ENCODE peak calls at places on chromosomes 3 and 15, in five cellular contexts. U is tibial nerve, G is ovary, V is sigmoid colon, H is A549. F is an unnamed sample.

GRCh38 chr15:51030649-51031316 is 63.9 kb downstream of the TNFAIP8L3 start:
- DNase-seq in H (peak), U (no peak), G (no peak), V (no peak), F (peak)

GRCh38 chr3:129749692-129750091 is 143.2 kb upstream of the PLXND1 start:
- DNase-seq in H (no peak), U (no peak), G (no peak), V (no peak), F (no peak)

GRCh38 chr15:67937153-67937761 is 97.4 kb upstream of the RNU6-1 start:
- DNase-seq in H (peak), G (no peak), U (no peak), V (no peak), F (no peak)

GRCh38 chr3:21944251-21944650 is 193.2 kb upstream of the ZNF385D start:
- DNase-seq in U (no peak), G (no peak), H (no peak), V (no peak), F (no peak)

GRCh38 chr15:85403745-85404144 is 23.3 kb downstream of the AKAP13 start:
- DNase-seq in V (no peak), H (no peak), G (no peak), U (peak), F (no peak)

GRCh38 chr3:181210275-181210674 is 220.7 kb upstream of the DNAJC19 start:
- DNase-seq in V (no peak), U (no peak), H (peak), G (no peak), F (no peak)

GRCh38 chr3:8307545-8308110 is 194.0 kb upstream of the LMCD1 start:
- DNase-seq in H (no peak), V (no peak), G (no peak), U (no peak), F (no peak)

GRCh38 chr3:196320110-196320509 is 2.1 kb upstream of the DYNLT2B start:
- DNase-seq in G (no peak), U (no peak), H (no peak), V (no peak), F (no peak)

GRCh38 chr3:33773627-33774026 is 24.8 kb upstream of the PDCD6IP start:
- DNase-seq in U (no peak), G (no peak), V (no peak), H (no peak), F (no peak)

GRCh38 chr3:172173316-172174271 is 134.2 kb downstream of the FNDC3B start:
- DNase-seq in U (no peak), V (no peak), H (no peak), G (no peak), F (no peak)

GRCh38 chr3:192042116-192042515 is 581.2 kb downstream of the PYDC2 start:
- DNase-seq in G (no peak), V (no peak), U (no peak), H (no peak), F (no peak)

GRCh38 chr3:112654979-112655378 is 14.0 kb upstream of the CCDC80 start:
- DNase-seq in H (peak), G (no peak), U (no peak), V (no peak), F (no peak)

GRCh38 chr3:22225161-22225560 is 474.2 kb upstream of the ZNF385D start:
- DNase-seq in H (no peak), U (no peak), V (no peak), G (no peak), F (no peak)

GRCh38 chr3:65833761-65834505 is 204.8 kb downstream of the MAGI1 start:
- DNase-seq in U (no peak), V (no peak), G (no peak), H (no peak), F (no peak)

GRCh38 chr3:134917631-134918030 is 122.6 kb downstream of the EPHB1 start:
- DNase-seq in H (no peak), V (no peak), U (no peak), G (no peak), F (no peak)

GRCh38 chr15:34682673-34683072 is 72.1 kb downstream of the GJD2 start:
- DNase-seq in H (no peak), U (no peak), G (no peak), V (no peak), F (no peak)

GRCh38 chr3:197750863-197751737 is 1.4 kb downstream of the FYTTD1 start:
- DNase-seq in U (peak), G (peak), H (peak), V (peak), F (peak)
- TF ChIP-seq POLR2A in U (peak), G (peak), H (no peak), V (peak), F (no peak)

GRCh38 chr3:115523467-115523866 is 99.8 kb upstream of the GAP43 start:
- DNase-seq in U (no peak), G (no peak), H (no peak), V (no peak), F (no peak)

GRCh38 chr3:115517457-115518050 is 105.8 kb upstream of the GAP43 start:
- DNase-seq in V (no peak), H (no peak), G (no peak), U (no peak), F (no peak)

GRCh38 chr3:115512565-115513410 is 110.5 kb upstream of the GAP43 start:
- DNase-seq in H (peak), V (no peak), G (no peak), U (no peak), F (no peak)

GRCh38 chr3:115513411-115513800 is 109.9 kb upstream of the GAP43 start:
- DNase-seq in H (no peak), U (peak), G (no peak), V (no peak), F (no peak)

GRCh38 chr3:115518100-115518852 is 105.0 kb upstream of the GAP43 start:
- DNase-seq in U (no peak), V (no peak), G (no peak), H (peak), F (no peak)
- TF ChIP-seq EP300 in U (no peak), V (no peak), G (no peak), H (no peak), F (no peak)

GRCh38 chr3:52289338-52289746 is 1.7 kb downstream of the GLYCTK start:
- DNase-seq in U (no peak), G (no peak), H (no peak), V (peak), F (peak)

GRCh38 chr3:52288674-52289073 is 1.0 kb downstream of the GLYCTK start:
- DNase-seq in U (no peak), G (no peak), V (peak), H (no peak), F (no peak)

GRCh38 chr3:52289747-52290595 is 2.3 kb downstream of the GLYCTK start:
- DNase-seq in V (peak), H (no peak), G (no peak), U (no peak), F (peak)

GRCh38 chr3:52290596-52291507 is 3.2 kb downstream of the GLYCTK start:
- DNase-seq in H (no peak), U (no peak), G (no peak), V (peak), F (no peak)

DNA sequence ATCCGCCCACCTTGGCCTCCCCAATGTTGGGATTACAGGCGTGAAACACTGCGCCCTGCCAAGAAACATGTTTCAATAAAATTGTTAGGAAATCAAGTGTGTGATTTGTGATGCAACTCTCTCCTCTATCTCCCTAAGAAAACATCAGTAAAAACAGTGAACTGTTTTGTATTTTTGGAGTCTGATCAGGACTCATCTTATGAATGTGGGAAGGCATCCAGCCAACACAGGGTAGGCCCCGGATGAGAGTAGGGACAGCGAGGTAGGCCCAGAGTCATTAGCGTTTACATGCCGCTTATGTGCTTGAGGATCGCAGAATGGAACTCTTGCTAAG is 884 bp upstream of the GLYCTK start:
- DNase-seq in V (peak), G (no peak), H (no peak), U (no peak), F (no peak)
- TF ChIP-seq POLR2A in V (no peak), G (no peak), H (no peak), U (no peak), F (no peak)

GRCh38 chr3:194740859-194741486 is 55.3 kb downstream of the FAM43A start:
- DNase-seq in U (no peak), H (peak), G (no peak), V (no peak), F (no peak)
- TF ChIP-seq EP300 in U (no peak), H (no peak), G (no peak), V (no peak), F (no peak)

DNA sequence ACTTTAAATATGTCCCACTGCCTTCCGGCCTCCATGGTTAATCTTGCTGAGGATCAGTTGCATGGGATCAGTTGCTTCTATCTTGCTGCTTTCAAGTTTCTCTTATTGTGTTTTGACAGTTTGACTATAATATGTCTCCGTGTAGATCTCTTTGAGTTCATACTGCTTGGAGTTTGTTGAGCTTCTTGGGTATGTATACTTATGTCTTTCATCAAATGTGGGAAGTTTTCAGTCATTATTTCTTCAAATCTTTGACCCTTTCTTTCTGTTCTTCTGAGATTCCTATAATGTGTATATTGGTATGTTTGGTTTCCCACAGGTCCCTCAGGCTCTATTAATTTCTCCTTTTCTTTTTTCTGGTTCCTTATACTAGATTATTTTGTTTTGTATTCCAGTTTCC is 30.8 kb downstream of the PCCB start:
- DNase-seq in G (no peak), H (no peak), U (no peak), V (no peak), F (no peak)
- TF ChIP-seq POLR2A in G (no peak), H (no peak), U (no peak), V (no peak), F (no peak)

GRCh38 chr15:33099213-33099612 is 95.3 kb downstream of the FMN1 start:
- DNase-seq in G (no peak), U (no peak), V (no peak), H (no peak), F (no peak)
- TF ChIP-seq EP300 in G (no peak), U (no peak), V (no peak), H (no peak), F (no peak)

GRCh38 chr15:73633111-73633990 is at the start of gene NPTN:
- DNase-seq in V (peak), U (peak), H (peak), G (peak), F (peak)

GRCh38 chr15:73632670-73633058 is 525 bp downstream of the NPTN start:
- DNase-seq in U (no peak), G (no peak), V (peak), H (no peak), F (peak)

GRCh38 chr15:73630796-73631471 is 2.3 kb downstream of the NPTN start:
- DNase-seq in V (no peak), U (no peak), G (no peak), H (no peak), F (no peak)

GRCh38 chr15:73633991-73634495 is 854 bp upstream of the NPTN start:
- DNase-seq in H (peak), G (no peak), U (no peak), V (no peak), F (no peak)

DNA sequence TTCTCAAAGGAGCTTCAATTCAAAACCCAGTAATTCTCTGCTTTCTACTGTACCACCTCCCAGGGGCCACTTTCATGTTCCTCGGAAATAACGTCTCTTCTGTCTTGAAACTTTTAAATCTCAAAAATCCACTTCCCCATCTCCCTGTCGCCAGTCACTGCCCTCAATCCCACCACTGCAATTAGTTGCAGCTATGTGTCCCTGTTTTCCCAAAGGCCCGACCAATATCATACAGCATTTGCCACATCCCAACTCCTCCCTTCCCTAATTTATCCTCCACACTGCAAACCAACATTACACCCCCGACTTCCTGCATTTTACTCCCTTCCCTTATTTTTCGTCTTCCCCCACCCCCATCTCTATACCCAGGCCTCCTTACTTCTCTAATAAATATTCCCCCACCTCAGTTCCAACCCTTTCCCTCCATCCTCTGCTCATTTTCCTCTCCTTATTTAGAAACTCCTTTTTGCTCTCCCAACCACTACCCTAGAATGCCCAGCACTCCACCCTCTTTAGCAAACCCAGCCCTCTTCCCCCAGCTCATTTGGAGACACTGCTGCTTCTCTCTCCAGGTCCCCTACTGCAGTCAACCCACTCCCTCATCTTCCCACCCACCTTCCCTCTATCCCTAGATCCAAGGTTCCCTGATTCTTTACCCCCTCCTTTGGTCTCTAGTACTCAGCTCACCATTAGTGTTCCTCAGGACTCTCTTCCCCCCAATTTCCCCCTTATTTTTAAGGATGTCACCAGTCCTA is 1.1 kb downstream of the NPTN start:
- DNase-seq in U (peak), G (no peak), H (peak), V (peak), F (no peak)
- TF ChIP-seq POLR2A in U (peak), G (peak), H (no peak), V (peak), F (no peak)

GRCh38 chr3:71994203-71994602 is 209.3 kb upstream of the PROK2 start:
- DNase-seq in V (no peak), U (no peak), G (no peak), H (no peak), F (no peak)

GRCh38 chr3:71990545-71990944 is 205.6 kb upstream of the PROK2 start:
- DNase-seq in H (no peak), U (no peak), V (no peak), G (no peak), F (no peak)

GRCh38 chr3:71991051-71991450 is 206.1 kb upstream of the PROK2 start:
- DNase-seq in G (no peak), H (no peak), V (no peak), U (no peak), F (no peak)

GRCh38 chr3:71989165-71989564 is 204.2 kb upstream of the PROK2 start:
- DNase-seq in H (peak), V (no peak), G (no peak), U (no peak), F (no peak)

DNA sequence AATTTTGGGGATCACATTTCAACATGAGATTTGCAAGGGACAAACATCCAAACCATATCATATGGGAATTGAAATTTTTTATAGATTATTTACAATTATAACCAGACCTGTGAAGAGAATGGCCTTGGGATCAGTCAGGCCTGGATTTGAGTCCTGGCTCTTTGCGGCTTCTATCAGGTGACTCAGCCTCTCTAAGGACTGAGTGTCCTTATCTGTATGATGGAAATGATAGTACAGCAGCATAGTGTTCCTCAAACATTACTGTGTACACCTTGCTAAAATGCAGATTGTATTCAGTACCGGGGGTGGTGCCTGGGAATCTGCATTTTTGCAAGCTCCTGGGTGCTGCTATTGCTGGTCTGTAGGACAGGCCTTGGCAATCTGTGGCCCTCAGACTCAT is 206.7 kb upstream of the PROK2 start:
- DNase-seq in V (no peak), G (no peak), H (no peak), U (no peak), F (no peak)
- TF ChIP-seq EP300 in V (no peak), G (no peak), H (no peak), U (no peak), F (no peak)

GRCh38 chr15:40420071-40420713 is 14.6 kb downstream of the IVD start:
- DNase-seq in U (no peak), G (peak), H (no peak), V (no peak), F (peak)
- TF ChIP-seq POLR2A in U (no peak), G (no peak), H (no peak), V (no peak), F (no peak)

F was measured in stomach.